ENCODE peak calls at places on chromosomes 12 and 14, in eight cellular contexts. C, S, D, O, W, H, V and L are unnamed samples.

GRCh38 chr12:64269161-64269560 is 47.1 kb upstream of the KICS2 start:
- DNase-seq in C (peak), S (no peak), D (no peak), O (no peak), W (no peak), H (no peak), V (no peak), L (peak)

GRCh38 chr14:104894331-104895206 is 29.5 kb downstream of the CEP170B start:
- DNase-seq in C (no peak), S (no peak), D (no peak), O (peak), W (peak), H (no peak), V (no peak), L (no peak)

GRCh38 chr14:34081576-34082136 is 130.8 kb upstream of the EGLN3 start:
- DNase-seq in C (no peak), S (no peak), D (no peak), O (no peak), W (no peak), H (no peak), V (no peak), L (peak)

GRCh38 chr12:19198272-19198671 is 68.7 kb downstream of the PLEKHA5 start:
- DNase-seq in C (peak), S (no peak), D (no peak), O (no peak), W (no peak), H (no peak), V (no peak), L (no peak)

GRCh38 chr14:104091927-104092771 is 6.6 kb downstream of the ASPG start:
- DNase-seq in C (no peak), S (no peak), D (no peak), O (peak), W (no peak), H (no peak), V (no peak), L (no peak)

GRCh38 chr14:78253986-78254385 is 83.8 kb downstream of the NRXN3 start:
- DNase-seq in C (no peak), S (no peak), D (no peak), O (no peak), W (no peak), H (no peak), V (no peak), L (no peak)

GRCh38 chr14:24279301-24280186 is 8.1 kb upstream of the RABGGTA start:
- DNase-seq in C (no peak), S (no peak), D (peak), O (no peak), W (no peak), H (no peak), V (no peak), L (peak)

GRCh38 chr12:109502332-109502731 is 24.9 kb downstream of the UBE3B start:
- DNase-seq in C (no peak), S (no peak), D (no peak), O (no peak), W (no peak), H (no peak), V (no peak), L (no peak)

GRCh38 chr14:98368214-98368613 is 903.8 kb downstream of the BCL11B start:
- DNase-seq in C (no peak), S (no peak), D (no peak), O (no peak), W (no peak), H (no peak), V (no peak), L (peak)

GRCh38 chr12:109550310-109550680 is 23.0 kb downstream of the MMAB start:
- DNase-seq in C (peak), S (no peak), D (no peak), O (no peak), W (no peak), H (no peak), V (no peak), L (no peak)

GRCh38 chr14:61430066-61430757 is 108.8 kb downstream of the PRKCH start:
- DNase-seq in C (peak), S (no peak), D (no peak), O (no peak), W (no peak), H (no peak), V (no peak), L (peak)

GRCh38 chr14:68219407-68219806 is 399.8 kb downstream of the RAD51B start:
- DNase-seq in C (no peak), S (no peak), D (no peak), O (no peak), W (no peak), H (peak), V (no peak), L (no peak)

GRCh38 chr12:94761559-94761958 is 111.2 kb upstream of the TMCC3 start:
- DNase-seq in C (no peak), S (no peak), D (no peak), O (no peak), W (no peak), H (no peak), V (no peak), L (no peak)

GRCh38 chr12:104448475-104448874 is 8.3 kb upstream of the CHST11 start:
- DNase-seq in C (no peak), S (no peak), D (no peak), O (no peak), W (no peak), H (no peak), V (no peak), L (no peak)

GRCh38 chr12:53074290-53074998 is 4.7 kb downstream of the SPRYD3 start:
- DNase-seq in C (no peak), S (no peak), D (no peak), O (peak), W (no peak), H (no peak), V (no peak), L (no peak)

GRCh38 chr12:62263956-62264355 is 3.8 kb downstream of the USP15 start:
- DNase-seq in C (no peak), S (no peak), D (no peak), O (no peak), W (no peak), H (no peak), V (no peak), L (no peak)

GRCh38 chr14:101114726-101115481 is 211.4 kb upstream of the RTL1 start:
- DNase-seq in C (no peak), S (no peak), D (no peak), O (no peak), W (no peak), H (no peak), V (no peak), L (no peak)

GRCh38 chr12:45974171-45974719 is 16.1 kb downstream of the SCAF11 start:
- DNase-seq in C (no peak), S (no peak), D (no peak), O (no peak), W (no peak), H (no peak), V (no peak), L (no peak)

GRCh38 chr12:90801776-90802175 is 153.2 kb downstream of the CCER1 start:
- DNase-seq in C (no peak), S (no peak), D (no peak), O (no peak), W (no peak), H (no peak), V (no peak), L (no peak)

GRCh38 chr12:7113389-7113871 is 4.4 kb upstream of the C1RL start:
- DNase-seq in C (peak), S (peak), D (peak), O (peak), W (peak), H (no peak), V (peak), L (peak)

GRCh38 chr12:108664338-108665258 is 30.9 kb upstream of the SELPLG start:
- DNase-seq in C (peak), S (peak), D (peak), O (peak), W (peak), H (peak), V (peak), L (peak)